ENCODE peak calls at places on chromosomes 11 and 22, in ten cellular contexts. Q is astrocyte of the spinal cord; V is heart left ventricle; U is AG10803; A is tibial nerve; Z is GM12878; F is RWPE2; P is CD8-positive, alpha-beta T cell; B is neural progenitor cell; J is BJ. S is an unnamed sample.

GRCh38 chr11:82989628-82990404 is 81.9 kb downstream of the RAB30 start:
- DNase-seq in Q (no peak), V (no peak), U (no peak), A (no peak), Z (no peak), F (no peak), P (no peak), B (peak; percentile 70), J (no peak), S (no peak)

GRCh38 chr11:65429069-65429681 is 6.6 kb downstream of the NEAT1 start:
- DNase-seq in Q (peak; percentile 75), V (no peak), U (peak; percentile 84), A (no peak), Z (no peak), F (peak; percentile 32), P (no peak), B (peak; percentile 32), J (no peak), S (no peak)

GRCh38 chr11:76206327-76207081 is at the start of gene WNT11:
- DNase-seq in Q (peak; percentile 12), V (peak; percentile 76), U (no peak), A (no peak), Z (no peak), F (no peak), P (peak; percentile 46), B (peak; percentile 93), J (no peak), S (no peak)

GRCh38 chr11:81005595-81005994 is 1564.8 kb upstream of the TENM4 start:
- DNase-seq in Q (peak; percentile 92), V (no peak), U (peak; percentile 74), A (no peak), Z (no peak), F (no peak), P (no peak), B (no peak), J (peak; percentile 11), S (no peak)

GRCh38 chr22:35310556-35311550 is 11.2 kb downstream of the TOM1 start:
- DNase-seq in Q (no peak), V (no peak), U (no peak), A (no peak), Z (no peak), F (no peak), P (no peak), B (peak; percentile 25), J (no peak), S (no peak)

GRCh38 chr22:23187201-23187600 is 6.9 kb downstream of the BCR start:
- DNase-seq in Q (no peak), V (no peak), U (no peak), A (no peak), Z (no peak), F (no peak), P (no peak), B (no peak), J (no peak), S (no peak)

GRCh38 chr22:35684270-35684700 is 33.4 kb upstream of the APOL5 start:
- DNase-seq in Q (peak; percentile 42), V (no peak), U (peak; percentile 63), A (no peak), Z (no peak), F (no peak), P (no peak), B (peak; percentile 67), J (no peak), S (no peak)

GRCh38 chr11:64086263-64086938 is 50.7 kb downstream of the FLRT1 start:
- DNase-seq in Q (no peak), V (no peak), U (peak; percentile 46), A (peak; percentile 20), Z (no peak), F (no peak), P (no peak), B (no peak), J (peak; percentile 2), S (no peak)

GRCh38 chr22:47114813-47115517 is 352.5 kb downstream of the TBC1D22A start:
- DNase-seq in Q (no peak), V (peak; percentile 59), U (no peak), A (no peak), Z (no peak), F (no peak), P (no peak), B (no peak), J (no peak), S (no peak)

GRCh38 chr11:7263842-7264241 is 12.1 kb downstream of the SYT9 start:
- DNase-seq in Q (no peak), V (no peak), U (no peak), A (no peak), Z (no peak), F (no peak), P (no peak), B (no peak), J (no peak), S (no peak)

GRCh38 chr22:34105461-34106062 is 185.3 kb upstream of the LARGE1 start:
- DNase-seq in Q (no peak), V (no peak), U (no peak), A (peak; percentile 31), Z (no peak), F (no peak), P (no peak), B (peak; percentile 79), J (no peak), S (peak; percentile 26)

GRCh38 chr11:67648140-67648795 is 2.3 kb downstream of the ACY3 start:
- DNase-seq in Q (no peak), V (no peak), U (no peak), A (no peak), Z (no peak), F (no peak), P (peak; percentile 60), B (peak; percentile 77), J (no peak), S (no peak)
- TF ChIP-seq CTCF in Q (peak; percentile 10), V (no peak), U (no peak), A (no peak), Z (peak; percentile 72), F (no peak), P (peak; percentile 37), B (peak; percentile 57), J (no peak), S (peak; percentile 15)

DNA sequence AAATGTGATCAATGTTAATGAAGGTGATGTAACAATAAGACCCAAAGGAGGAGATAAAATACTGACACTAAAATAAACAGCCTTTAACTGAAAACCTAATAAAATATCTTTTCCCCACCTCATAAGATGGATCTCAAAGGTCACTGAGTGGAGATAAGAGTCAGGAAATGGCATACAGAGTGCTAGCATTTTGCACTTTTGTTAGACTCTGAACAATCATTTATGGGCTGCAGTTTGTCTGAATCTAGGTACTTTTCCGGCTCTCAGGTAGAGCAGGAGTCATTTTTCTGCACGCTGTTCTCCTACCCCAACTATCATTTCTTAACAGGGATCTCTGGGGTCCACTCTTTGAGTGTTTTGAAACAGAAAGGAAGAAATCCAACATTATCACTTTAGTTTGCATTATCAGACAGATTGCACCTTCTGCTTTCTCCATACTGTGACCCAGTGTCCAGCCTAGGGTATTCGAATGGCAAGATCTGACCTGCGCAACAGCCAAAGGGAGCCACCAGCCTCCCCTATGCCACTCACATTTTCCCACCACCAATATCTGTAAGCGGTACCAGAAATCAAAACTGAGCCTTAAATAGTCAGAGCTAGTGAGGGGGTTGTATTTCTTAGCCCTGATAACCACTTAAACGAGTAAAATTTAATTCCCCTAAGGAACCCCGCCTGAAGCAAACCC is 866 bp downstream of the SIAE start:
- DNase-seq in Q (no peak), V (no peak), U (no peak), A (no peak), Z (no peak), F (no peak), P (no peak), B (no peak), J (no peak), S (no peak)
- H3K4me3 ChIP-seq in Q (peak overlapping the region; percentile 83), V (peak overlapping the region; percentile 76), U (peak overlapping the region; percentile 81), A (peak overlapping the region; percentile 58), Z (peak overlapping the region; percentile 96), F (peak overlapping the region; percentile 43), P (peak overlapping the region; percentile 69), B (peak overlapping the region; percentile 71), J (peak overlapping the region; percentile 96), S (peak overlapping the region; percentile 81)

DNA sequence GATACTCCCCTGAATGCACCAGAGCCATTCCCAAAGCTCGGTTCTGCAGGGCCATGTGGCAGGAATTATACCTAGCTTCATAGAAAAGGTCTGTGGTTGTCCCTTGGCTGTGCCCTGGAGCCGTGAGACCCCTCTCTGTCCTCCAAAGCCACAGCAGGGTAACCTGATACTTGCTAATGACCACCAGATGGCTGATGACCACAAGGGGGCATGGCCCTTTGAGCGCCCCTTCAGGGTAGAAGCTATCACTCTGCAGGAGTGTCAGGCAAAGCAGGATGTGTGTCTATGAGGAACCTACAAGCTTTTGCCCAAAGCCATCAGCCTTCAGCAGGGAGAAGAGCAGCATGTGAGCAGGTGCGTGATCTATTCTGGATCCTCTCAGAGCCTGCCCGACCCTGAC is 95.3 kb downstream of the NTM start:
- DNase-seq in Q (no peak), V (no peak), U (no peak), A (no peak), Z (no peak), F (no peak), P (no peak), B (peak; percentile 87), J (no peak), S (no peak)
- TF ChIP-seq CTCF in Q (no peak), V (no peak), U (no peak), A (no peak), Z (no peak), F (no peak), P (no peak), B (peak; percentile 70), J (no peak), S (no peak)

GRCh38 chr11:69012092-69013008 is 696 bp downstream of the MRGPRF start:
- DNase-seq in Q (no peak), V (peak; percentile 60), U (peak; percentile 64), A (no peak), Z (no peak), F (no peak), P (no peak), B (peak; percentile 31), J (no peak), S (no peak)

GRCh38 chr11:69010361-69010891 is 2.6 kb downstream of the MRGPRF start:
- DNase-seq in Q (no peak), V (no peak), U (no peak), A (no peak), Z (no peak), F (no peak), P (no peak), B (no peak), J (no peak), S (no peak)

GRCh38 chr11:69013009-69013951 is at the start of gene MRGPRF:
- DNase-seq in Q (peak; percentile 82), V (peak; percentile 93), U (peak; percentile 91), A (peak; percentile 92), Z (no peak), F (no peak), P (no peak), B (peak; percentile 70), J (peak; percentile 58), S (no peak)

GRCh38 chr11:69010964-69011623 is 2.0 kb downstream of the MRGPRF start:
- DNase-seq in Q (peak; percentile 73), V (peak; percentile 86), U (peak; percentile 79), A (peak; percentile 72), Z (no peak), F (no peak), P (no peak), B (peak; percentile 91), J (no peak), S (no peak)

DNA sequence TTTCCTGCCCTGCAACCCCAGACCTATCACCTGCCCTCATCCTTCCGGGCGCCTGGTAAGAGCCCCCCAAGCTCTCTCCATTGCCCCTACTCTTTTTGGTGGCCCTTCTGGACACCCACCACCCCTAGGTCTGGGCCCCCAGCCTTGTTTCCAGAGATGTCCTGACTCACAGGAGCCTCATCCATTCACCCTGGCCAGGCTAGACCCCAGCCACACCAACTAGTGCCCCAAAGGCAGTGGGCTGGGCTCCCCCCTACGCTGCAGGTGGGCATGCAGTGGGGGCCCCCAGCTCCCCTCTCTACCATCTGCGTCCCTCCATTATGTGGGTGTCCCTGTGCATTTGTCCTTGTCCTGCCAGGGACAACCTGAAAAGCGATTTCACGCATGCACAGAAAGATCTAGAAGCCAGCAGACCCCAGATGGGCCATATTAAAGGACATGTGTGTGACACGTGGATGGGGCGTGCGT is 1.4 kb downstream of the MRGPRF start:
- DNase-seq in Q (no peak), V (no peak), U (no peak), A (no peak), Z (no peak), F (no peak), P (no peak), B (no peak), J (no peak), S (no peak)
- H3K4me3 ChIP-seq in Q (peak overlapping the region; percentile 21), V (peak overlapping the region; percentile 47), U (peak overlapping the region; percentile 77), A (peak overlapping the region; percentile 43), Z (no peak overlapping the region), F (no peak overlapping the region), P (no peak overlapping the region), B (no peak overlapping the region), J (peak overlapping the region; percentile 51), S (no peak overlapping the region)